ENCODE peak calls at places on chromosomes 6 and 20, in eight cellular contexts. E is A549, M is ovary, L is K562, J is stomach, D is tibial nerve, C is H1, U is suprapubic skin. O is an unnamed sample.

GRCh38 chr6:169234634-169235033 is 19.0 kb downstream of the THBS2 start:
- DNase-seq in E (no peak), M (no peak), L (no peak), J (peak; percentile 7), D (no peak), C (no peak), U (peak; percentile 65), O (no peak)

GRCh38 chr6:54874349-54875048 is 27.9 kb downstream of the FAM83B start:
- DNase-seq in E (peak; percentile 3), M (no peak), L (no peak), J (no peak), D (no peak), C (no peak), U (no peak), O (no peak)

GRCh38 chr6:26331809-26332226 is 33.2 kb upstream of the BTN3A2 start:
- DNase-seq in E (no peak), M (no peak), L (peak; percentile 73), J (no peak), D (no peak), C (no peak), U (no peak), O (no peak)

GRCh38 chr6:77143659-77144447 is 319.4 kb downstream of the HTR1B start:
- DNase-seq in E (no peak), M (no peak), L (no peak), J (no peak), D (no peak), C (no peak), U (no peak), O (no peak)

GRCh38 chr6:151940307-151940706 is 132.8 kb downstream of the ESR1 start:
- DNase-seq in E (no peak), M (no peak), L (no peak), J (no peak), D (no peak), C (no peak), U (no peak), O (no peak)

GRCh38 chr6:15962449-15962764 is 166.5 kb upstream of the MYLIP start:
- DNase-seq in E (no peak), M (no peak), L (no peak), J (no peak), D (no peak), C (no peak), U (no peak), O (no peak)

GRCh38 chr20:58787211-58788067 is 63.3 kb downstream of the GNAS-AS1 start:
- DNase-seq in E (no peak), M (no peak), L (no peak), J (no peak), D (no peak), C (no peak), U (no peak), O (no peak)

GRCh38 chr6:169169941-169170582 is 83.6 kb downstream of the THBS2 start:
- DNase-seq in E (no peak), M (no peak), L (no peak), J (no peak), D (no peak), C (no peak), U (no peak), O (no peak)

GRCh38 chr6:167470836-167471547 is 146.1 kb downstream of the TTLL2 start:
- DNase-seq in E (no peak), M (no peak), L (no peak), J (no peak), D (no peak), C (no peak), U (peak; percentile 46), O (no peak)

GRCh38 chr6:46491789-46492547 is 719 bp upstream of the RCAN2 start:
- DNase-seq in E (peak; percentile 14), M (peak; percentile 52), L (no peak), J (peak; percentile 50), D (peak; percentile 22), C (no peak), U (peak; percentile 62), O (peak; percentile 34)

GRCh38 chr20:45432294-45432693 is 16.4 kb downstream of the PIGT start:
- DNase-seq in E (no peak), M (no peak), L (no peak), J (no peak), D (no peak), C (no peak), U (no peak), O (no peak)

GRCh38 chr6:358432-358831 is 33.1 kb upstream of the IRF4 start:
- DNase-seq in E (no peak), M (no peak), L (no peak), J (no peak), D (no peak), C (no peak), U (no peak), O (no peak)

GRCh38 chr6:37516076-37516919 is 16.6 kb upstream of the CCDC167 start:
- DNase-seq in E (no peak), M (no peak), L (no peak), J (peak; percentile 73), D (peak; percentile 8), C (no peak), U (no peak), O (peak; percentile 56)

GRCh38 chr20:37759761-37760209 is 66.0 kb downstream of the CTNNBL1 start:
- DNase-seq in E (no peak), M (no peak), L (no peak), J (no peak), D (no peak), C (no peak), U (no peak), O (no peak)

GRCh38 chr6:28544211-28544610 is 18.5 kb downstream of the GPX5 start:
- DNase-seq in E (no peak), M (no peak), L (no peak), J (no peak), D (no peak), C (no peak), U (no peak), O (no peak)

GRCh38 chr20:59222982-59223610 is 59.5 kb downstream of the ZNF831 start:
- DNase-seq in E (peak; percentile 18), M (no peak), L (no peak), J (no peak), D (no peak), C (no peak), U (no peak), O (no peak)

GRCh38 chr6:29611426-29611825 is 21.6 kb downstream of the GABBR1 start:
- DNase-seq in E (no peak), M (no peak), L (no peak), J (no peak), D (no peak), C (no peak), U (no peak), O (no peak)

GRCh38 chr6:88166901-88167624 is 916 bp upstream of the CNR1 start:
- DNase-seq in E (no peak), M (no peak), L (no peak), J (no peak), D (no peak), C (no peak), U (no peak), O (no peak)

GRCh38 chr20:57507477-57507876 is 17.5 kb downstream of the CTCFL start:
- DNase-seq in E (no peak), M (no peak), L (no peak), J (no peak), D (no peak), C (no peak), U (no peak), O (no peak)

GRCh38 chr6:145442110-145442509 is 293.2 kb downstream of the EPM2A start:
- DNase-seq in E (no peak), M (no peak), L (no peak), J (no peak), D (no peak), C (no peak), U (no peak), O (no peak)

GRCh38 chr6:29926795-29927427 is 15.4 kb upstream of the HLA-A start:
- DNase-seq in E (peak; percentile 9), M (peak; percentile 82), L (no peak), J (peak; percentile 84), D (peak; percentile 44), C (no peak), U (peak; percentile 79), O (peak; percentile 84)

GRCh38 chr6:79668381-79668780 is 37.3 kb downstream of the SH3BGRL2 start:
- DNase-seq in E (no peak), M (no peak), L (no peak), J (no peak), D (no peak), C (no peak), U (no peak), O (peak; percentile 22)

GRCh38 chr6:79669766-79670165 is 38.6 kb downstream of the SH3BGRL2 start:
- DNase-seq in E (no peak), M (no peak), L (no peak), J (no peak), D (no peak), C (no peak), U (no peak), O (no peak)

GRCh38 chr6:79671605-79672266 is 40.6 kb downstream of the SH3BGRL2 start:
- DNase-seq in E (no peak), M (no peak), L (peak; percentile 31), J (peak; percentile 82), D (no peak), C (no peak), U (no peak), O (peak; percentile 90)

GRCh38 chr6:79672631-79673065 is 41.5 kb downstream of the SH3BGRL2 start:
- DNase-seq in E (peak; percentile 2), M (no peak), L (no peak), J (no peak), D (no peak), C (no peak), U (no peak), O (no peak)

DNA sequence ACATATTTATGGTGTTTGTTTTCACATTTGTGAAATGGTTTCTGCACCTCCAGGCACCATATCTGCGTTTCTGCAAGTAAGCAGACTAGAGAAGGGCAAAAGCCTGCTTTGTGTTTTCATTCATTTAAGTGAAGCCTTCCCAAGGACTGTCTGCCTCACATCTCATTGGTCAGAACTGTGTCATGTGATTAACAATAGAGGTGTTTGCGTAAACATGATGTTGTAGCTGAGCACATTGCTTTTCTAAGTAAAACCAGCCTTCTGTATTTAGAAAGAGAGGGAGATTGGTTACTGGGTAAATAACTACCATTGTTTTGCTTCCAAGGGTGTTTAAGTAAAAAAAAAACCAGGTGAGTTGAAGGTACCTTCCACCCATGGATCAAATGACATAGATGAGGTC is 39.7 kb downstream of the SH3BGRL2 start:
- DNase-seq in E (no peak), M (no peak), L (no peak), J (no peak), D (no peak), C (no peak), U (no peak), O (no peak)
- TF ChIP-seq EP300 in E (no peak), M (no peak), L (no peak), J (no peak), D (no peak), C (no peak), U (no peak), O (no peak)

GRCh38 chr6:43946641-43947363 is 176.8 kb downstream of the VEGFA start:
- DNase-seq in E (no peak), M (no peak), L (peak; percentile 67), J (no peak), D (no peak), C (no peak), U (no peak), O (no peak)
- TF ChIP-seq POLR2A in E (no peak), M (no peak), L (no peak), J (no peak), D (no peak), C (no peak), U (no peak), O (no peak)

GRCh38 chr6:139436521-139437348 is 62.3 kb upstream of the CITED2 start:
- DNase-seq in E (no peak), M (no peak), L (no peak), J (no peak), D (no peak), C (no peak), U (no peak), O (no peak)
- H3K9me3 ChIP-seq in E (no peaks in the 10 kb centered on the region), M (no peaks in the 10 kb centered on the region), L (no peaks in the 10 kb centered on the region), J (no peaks in the 10 kb centered on the region), D (no peaks in the 10 kb centered on the region), C (no peaks in the 10 kb centered on the region), U (no peaks in the 10 kb centered on the region), O (no peaks in the 10 kb centered on the region)

GRCh38 chr6:31609519-31610406 is 5.3 kb upstream of the AIF1 start:
- DNase-seq in E (no peak), M (no peak), L (no peak), J (no peak), D (no peak), C (no peak), U (no peak), O (no peak)
- TF ChIP-seq EP300 in E (no peak), M (no peak), L (no peak), J (no peak), D (no peak), C (no peak), U (no peak), O (no peak)